ENCODE peak calls at places on chromosomes 12 and 14, in four cellular contexts. One of them, this sample, is unnamed.

GRCh38 chr14:68785817-68786490 is 6.9 kb downstream of the ZFP36L1 start:
- DNase-seq in heart left ventricle: no peak
- DNase-seq in cardiac muscle cell: no peak
- DNase-seq in MCF 10A: peak
- DNase-seq in this sample: no peak

GRCh38 chr14:104555621-104556255 is 23.8 kb upstream of the C14orf180 start:
- DNase-seq in heart left ventricle: peak
- DNase-seq in cardiac muscle cell: no peak
- DNase-seq in MCF 10A: no peak
- DNase-seq in this sample: no peak

GRCh38 chr14:47366006-47366405 is 309.4 kb downstream of the MDGA2 start:
- DNase-seq in cardiac muscle cell: no peak
- DNase-seq in heart left ventricle: no peak
- DNase-seq in MCF 10A: no peak
- DNase-seq in this sample: no peak

GRCh38 chr14:24366664-24367505 is 1.1 kb upstream of the NFATC4 start:
- DNase-seq in MCF 10A: peak
- DNase-seq in cardiac muscle cell: peak
- DNase-seq in heart left ventricle: peak
- DNase-seq in this sample: peak

GRCh38 chr14:104893435-104894207 is 28.6 kb downstream of the CEP170B start:
- DNase-seq in cardiac muscle cell: no peak
- DNase-seq in heart left ventricle: peak
- DNase-seq in MCF 10A: no peak
- DNase-seq in this sample: no peak

GRCh38 chr14:101457177-101457935 is 103.9 kb upstream of the DIO3 start:
- DNase-seq in cardiac muscle cell: no peak
- DNase-seq in heart left ventricle: no peak
- DNase-seq in MCF 10A: no peak
- DNase-seq in this sample: no peak

GRCh38 chr12:7146906-7147305 is 16.7 kb downstream of the CLSTN3 start:
- DNase-seq in heart left ventricle: no peak
- DNase-seq in MCF 10A: no peak
- DNase-seq in cardiac muscle cell: no peak
- DNase-seq in this sample: no peak

GRCh38 chr14:37587881-37588666 is 7.0 kb downstream of the FOXA1 start:
- DNase-seq in MCF 10A: no peak
- DNase-seq in heart left ventricle: no peak
- DNase-seq in cardiac muscle cell: peak
- DNase-seq in this sample: peak

GRCh38 chr14:95346820-95347219 is 27.1 kb upstream of the CLMN start:
- DNase-seq in MCF 10A: no peak
- DNase-seq in cardiac muscle cell: no peak
- DNase-seq in heart left ventricle: no peak
- DNase-seq in this sample: no peak

GRCh38 chr12:70719672-70720420 is 82.6 kb upstream of the PTPRB start:
- DNase-seq in heart left ventricle: peak
- DNase-seq in cardiac muscle cell: peak
- DNase-seq in MCF 10A: peak
- DNase-seq in this sample: peak

GRCh38 chr12:107475900-107476299 is 209.7 kb upstream of the PWP1 start:
- DNase-seq in cardiac muscle cell: no peak
- DNase-seq in heart left ventricle: no peak
- DNase-seq in MCF 10A: no peak
- DNase-seq in this sample: no peak

GRCh38 chr12:70292017-70292776 is 49.0 kb downstream of the CNOT2 start:
- DNase-seq in cardiac muscle cell: no peak
- DNase-seq in MCF 10A: no peak
- DNase-seq in heart left ventricle: no peak
- DNase-seq in this sample: no peak

GRCh38 chr14:64684091-64684490 is 20.1 kb upstream of the PLEKHG3 start:
- DNase-seq in MCF 10A: no peak
- DNase-seq in cardiac muscle cell: no peak
- DNase-seq in heart left ventricle: peak
- DNase-seq in this sample: no peak

GRCh38 chr14:104436741-104437701 is 142.5 kb upstream of the C14orf180 start:
- DNase-seq in heart left ventricle: no peak
- DNase-seq in MCF 10A: no peak
- DNase-seq in cardiac muscle cell: no peak
- DNase-seq in this sample: no peak

GRCh38 chr12:64739778-64740177 is 19.4 kb downstream of the GNS start:
- DNase-seq in cardiac muscle cell: no peak
- DNase-seq in heart left ventricle: no peak
- DNase-seq in MCF 10A: peak
- DNase-seq in this sample: no peak

GRCh38 chr12:107319536-107320030 is 226.2 kb upstream of the CRY1 start:
- DNase-seq in heart left ventricle: no peak
- DNase-seq in MCF 10A: no peak
- DNase-seq in cardiac muscle cell: peak
- DNase-seq in this sample: no peak

GRCh38 chr12:87806310-87806709 is 222.9 kb downstream of the C12orf50 start:
- DNase-seq in heart left ventricle: no peak
- DNase-seq in MCF 10A: no peak
- DNase-seq in cardiac muscle cell: no peak
- DNase-seq in this sample: no peak

DNA sequence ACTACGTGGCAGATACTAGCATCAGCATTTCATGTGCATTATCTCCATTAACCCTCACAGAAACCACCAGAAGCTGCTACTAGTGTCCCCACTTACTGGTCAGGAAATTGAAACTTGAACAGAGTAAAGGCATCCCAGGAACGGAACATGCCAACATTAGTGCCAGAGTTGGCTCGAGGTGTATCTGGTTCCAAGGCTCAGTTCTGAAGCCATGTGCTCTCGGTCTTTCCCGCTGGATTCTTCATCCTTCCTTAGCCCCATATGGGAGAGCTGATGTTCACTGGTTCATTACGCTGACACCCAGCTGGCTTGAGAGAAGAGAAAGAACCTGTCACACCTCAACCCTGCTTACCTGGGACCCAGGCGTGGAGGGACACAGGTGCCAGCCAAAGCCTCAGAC is 91.5 kb downstream of the TBX5 start:
- DNase-seq in MCF 10A: no peak
- DNase-seq in cardiac muscle cell: no peak
- DNase-seq in heart left ventricle: no peak
- DNase-seq in this sample: no peak
- TF ChIP-seq CTCF in MCF 10A: no peak
- TF ChIP-seq CTCF in cardiac muscle cell: no peak
- TF ChIP-seq CTCF in heart left ventricle: no peak
- TF ChIP-seq CTCF in this sample: no peak

GRCh38 chr12:80602455-80602854 is 105.0 kb upstream of the MYF6 start:
- DNase-seq in MCF 10A: no peak
- DNase-seq in cardiac muscle cell: no peak
- DNase-seq in heart left ventricle: no peak
- DNase-seq in this sample: no peak

GRCh38 chr12:80607361-80608135 is 99.9 kb upstream of the MYF6 start:
- DNase-seq in MCF 10A: no peak
- DNase-seq in heart left ventricle: no peak
- DNase-seq in cardiac muscle cell: no peak
- DNase-seq in this sample: no peak
- TF ChIP-seq CTCF in MCF 10A: peak
- TF ChIP-seq CTCF in heart left ventricle: no peak
- TF ChIP-seq CTCF in cardiac muscle cell: peak
- TF ChIP-seq CTCF in this sample: peak

GRCh38 chr12:48198985-48199384 is 4.1 kb downstream of the OR10AD1 start:
- DNase-seq in cardiac muscle cell: no peak
- DNase-seq in heart left ventricle: no peak
- DNase-seq in MCF 10A: no peak
- DNase-seq in this sample: no peak

GRCh38 chr12:48197549-48197966 is 5.5 kb downstream of the OR10AD1 start:
- DNase-seq in cardiac muscle cell: no peak
- DNase-seq in MCF 10A: no peak
- DNase-seq in heart left ventricle: no peak
- DNase-seq in this sample: no peak

GRCh38 chr12:48198619-48198973 is 4.5 kb downstream of the OR10AD1 start:
- DNase-seq in heart left ventricle: peak
- DNase-seq in MCF 10A: no peak
- DNase-seq in cardiac muscle cell: no peak
- DNase-seq in this sample: no peak

GRCh38 chr12:48199784-48200198 is 3.3 kb downstream of the OR10AD1 start:
- DNase-seq in heart left ventricle: no peak
- DNase-seq in MCF 10A: no peak
- DNase-seq in cardiac muscle cell: no peak
- DNase-seq in this sample: no peak

DNA sequence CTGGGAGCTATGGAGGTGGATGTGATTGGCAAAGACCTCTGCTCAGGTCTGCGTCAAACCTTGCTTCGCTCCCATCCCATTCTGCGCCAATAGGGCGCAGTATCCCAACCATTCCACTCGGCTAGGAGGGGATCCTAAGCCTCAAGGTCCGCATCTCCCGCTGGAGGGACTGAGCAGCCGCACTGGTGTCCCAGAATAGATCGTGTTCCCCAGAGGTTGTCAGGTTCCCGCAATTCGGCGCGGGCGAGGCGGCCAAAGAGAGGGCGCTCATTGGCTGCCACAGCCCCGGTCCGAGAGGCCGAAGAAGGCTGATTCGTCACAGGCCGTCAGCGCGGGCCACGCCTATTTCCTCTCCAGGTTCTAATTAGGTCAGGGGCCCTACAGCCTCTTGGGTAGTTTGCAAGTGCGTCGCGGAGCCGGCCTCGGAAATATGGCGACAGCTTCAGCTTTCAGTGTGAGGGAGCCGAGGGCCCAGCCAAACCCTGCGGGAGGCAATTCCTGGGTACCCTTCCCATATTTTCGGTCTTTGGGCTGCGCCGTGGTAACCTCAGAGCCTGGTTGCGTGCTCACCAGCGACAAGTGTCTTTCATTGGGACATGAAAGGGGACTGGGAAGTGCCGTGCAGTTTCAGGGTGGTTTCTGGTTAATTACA is 5.0 kb downstream of the OR10AD1 start:
- DNase-seq in cardiac muscle cell: peak
- DNase-seq in MCF 10A: no peak
- DNase-seq in heart left ventricle: peak
- DNase-seq in this sample: peak
- TF ChIP-seq CTCF in cardiac muscle cell: no peak
- TF ChIP-seq CTCF in MCF 10A: peak
- TF ChIP-seq CTCF in heart left ventricle: no peak
- TF ChIP-seq CTCF in this sample: peak

GRCh38 chr12:71782007-71782406 is 27.3 kb downstream of the RAB21 start:
- DNase-seq in MCF 10A: no peak
- DNase-seq in heart left ventricle: no peak
- DNase-seq in cardiac muscle cell: no peak
- DNase-seq in this sample: no peak

GRCh38 chr12:71792599-71792998 is 37.9 kb downstream of the RAB21 start:
- DNase-seq in MCF 10A: no peak
- DNase-seq in heart left ventricle: no peak
- DNase-seq in cardiac muscle cell: no peak
- DNase-seq in this sample: no peak

GRCh38 chr12:71787574-71787973 is 32.9 kb downstream of the RAB21 start:
- DNase-seq in cardiac muscle cell: no peak
- DNase-seq in MCF 10A: no peak
- DNase-seq in heart left ventricle: no peak
- DNase-seq in this sample: no peak

GRCh38 chr12:71791473-71792150 is 36.9 kb downstream of the RAB21 start:
- DNase-seq in MCF 10A: no peak
- DNase-seq in heart left ventricle: no peak
- DNase-seq in cardiac muscle cell: no peak
- DNase-seq in this sample: no peak

DNA sequence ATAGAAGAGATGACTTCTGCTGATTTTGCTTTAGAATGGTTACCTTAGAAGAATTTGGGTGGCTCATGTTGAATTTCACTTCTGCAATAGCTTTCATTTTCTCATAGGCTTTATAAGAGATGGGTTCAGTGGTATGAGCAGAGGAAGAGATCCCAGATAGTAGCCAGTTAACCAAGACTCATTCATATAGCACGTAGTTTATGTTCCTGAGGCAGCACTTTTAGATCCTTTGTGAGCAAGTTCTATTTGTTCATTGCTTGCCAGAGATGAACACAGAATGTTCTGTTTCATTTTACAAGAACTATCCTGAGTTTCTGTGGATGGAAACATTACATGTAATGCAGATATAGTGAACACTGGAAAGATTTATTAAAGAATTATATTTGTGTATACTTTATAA is 32.2 kb downstream of the RAB21 start:
- DNase-seq in heart left ventricle: no peak
- DNase-seq in cardiac muscle cell: no peak
- DNase-seq in MCF 10A: no peak
- DNase-seq in this sample: no peak
- TF ChIP-seq CTCF in heart left ventricle: no peak
- TF ChIP-seq CTCF in cardiac muscle cell: no peak
- TF ChIP-seq CTCF in MCF 10A: no peak
- TF ChIP-seq CTCF in this sample: no peak

GRCh38 chr14:66507722-66508546 is at the start of gene GPHN:
- DNase-seq in heart left ventricle: peak
- DNase-seq in MCF 10A: peak
- DNase-seq in cardiac muscle cell: peak
- DNase-seq in this sample: peak
- TF ChIP-seq CTCF in heart left ventricle: peak
- TF ChIP-seq CTCF in MCF 10A: peak
- TF ChIP-seq CTCF in cardiac muscle cell: peak
- TF ChIP-seq CTCF in this sample: no peak

GRCh38 chr12:76348079-76348901 is at the start of gene BBS10:
- DNase-seq in cardiac muscle cell: peak
- DNase-seq in MCF 10A: peak
- DNase-seq in heart left ventricle: peak
- DNase-seq in this sample: peak
- TF ChIP-seq CTCF in cardiac muscle cell: peak
- TF ChIP-seq CTCF in MCF 10A: peak
- TF ChIP-seq CTCF in heart left ventricle: peak
- TF ChIP-seq CTCF in this sample: peak

GRCh38 chr12:111785651-111786050 is 18.9 kb downstream of the ALDH2 start:
- DNase-seq in heart left ventricle: no peak
- DNase-seq in cardiac muscle cell: no peak
- DNase-seq in MCF 10A: peak
- DNase-seq in this sample: no peak

GRCh38 chr12:111784953-111785352 is 18.2 kb downstream of the ALDH2 start:
- DNase-seq in MCF 10A: no peak
- DNase-seq in heart left ventricle: no peak
- DNase-seq in cardiac muscle cell: no peak
- DNase-seq in this sample: no peak

GRCh38 chr12:111791507-111791906 is 24.8 kb downstream of the ALDH2 start:
- DNase-seq in MCF 10A: no peak
- DNase-seq in heart left ventricle: no peak
- DNase-seq in cardiac muscle cell: no peak
- DNase-seq in this sample: no peak

GRCh38 chr12:111789779-111790178 is 23.0 kb downstream of the ALDH2 start:
- DNase-seq in MCF 10A: peak
- DNase-seq in heart left ventricle: no peak
- DNase-seq in cardiac muscle cell: no peak
- DNase-seq in this sample: no peak

DNA sequence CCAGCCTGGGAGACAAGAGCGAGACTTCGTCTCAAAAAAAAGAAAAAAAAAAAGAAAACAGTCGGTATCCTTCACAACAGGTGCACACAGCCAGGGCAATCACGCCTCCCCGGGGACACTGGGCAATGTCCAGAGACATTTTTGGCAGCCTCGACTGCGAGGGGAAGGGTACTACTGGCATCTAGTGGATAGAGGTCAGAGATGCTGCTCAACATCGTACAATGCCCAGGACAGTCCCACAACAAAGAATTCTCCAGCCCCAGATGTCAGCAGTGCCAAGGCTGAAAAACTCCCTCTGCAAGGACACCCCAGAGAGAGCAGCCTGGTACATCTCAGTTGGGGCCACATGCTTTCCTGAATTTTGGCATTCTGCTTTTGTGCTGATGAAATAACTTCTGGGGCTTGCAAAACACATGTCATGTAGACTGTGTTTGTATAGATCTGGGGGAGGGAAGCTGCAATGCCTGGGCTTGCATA is 21.5 kb downstream of the ALDH2 start:
- DNase-seq in heart left ventricle: no peak
- DNase-seq in cardiac muscle cell: no peak
- DNase-seq in MCF 10A: peak
- DNase-seq in this sample: no peak
- TF ChIP-seq CTCF in heart left ventricle: peak
- TF ChIP-seq CTCF in cardiac muscle cell: peak
- TF ChIP-seq CTCF in MCF 10A: peak
- TF ChIP-seq CTCF in this sample: no peak

GRCh38 chr14:105944632-105945610 is 418.5 kb downstream of the TMEM121 start:
- DNase-seq in heart left ventricle: peak
- DNase-seq in MCF 10A: peak
- DNase-seq in cardiac muscle cell: no peak
- DNase-seq in this sample: no peak
- TF ChIP-seq CTCF in heart left ventricle: peak
- TF ChIP-seq CTCF in MCF 10A: peak
- TF ChIP-seq CTCF in cardiac muscle cell: no peak
- TF ChIP-seq CTCF in this sample: no peak